ENCODE peak calls at places on chromosomes 3 and 15, in four cellular contexts. One of them, this sample, is unnamed.

GRCh38 chr15:57025264-57025939 is 107.0 kb downstream of the TCF12 start:
- DNase-seq in GM10248: no peak
- DNase-seq in GM20000: no peak
- DNase-seq in HFF-Myc: no peak
- DNase-seq in this sample: no peak

GRCh38 chr3:138914870-138915502 is 32.0 kb downstream of the FOXL2 start:
- DNase-seq in GM10248: no peak
- DNase-seq in GM20000: peak
- DNase-seq in HFF-Myc: no peak
- DNase-seq in this sample: no peak

GRCh38 chr3:51343918-51344687 is 41.0 kb upstream of the MANF start:
- DNase-seq in HFF-Myc: no peak
- DNase-seq in GM20000: no peak
- DNase-seq in GM10248: no peak
- DNase-seq in this sample: no peak

GRCh38 chr15:56824174-56824573 is 90.9 kb upstream of the ZNF280D start:
- DNase-seq in HFF-Myc: no peak
- DNase-seq in GM10248: no peak
- DNase-seq in GM20000: no peak
- DNase-seq in this sample: no peak

GRCh38 chr3:166190360-166190759 is 353.1 kb upstream of the BCHE start:
- DNase-seq in GM20000: no peak
- DNase-seq in HFF-Myc: no peak
- DNase-seq in GM10248: no peak
- DNase-seq in this sample: no peak

GRCh38 chr15:29942144-29942543 is 119.9 kb upstream of the TJP1 start:
- DNase-seq in GM10248: no peak
- DNase-seq in GM20000: no peak
- DNase-seq in HFF-Myc: no peak
- DNase-seq in this sample: no peak

GRCh38 chr3:135178566-135178965 is 383.5 kb downstream of the EPHB1 start:
- DNase-seq in GM20000: no peak
- DNase-seq in GM10248: no peak
- DNase-seq in HFF-Myc: no peak
- DNase-seq in this sample: no peak

GRCh38 chr3:195113074-195113473 is 157.9 kb downstream of the XXYLT1 start:
- DNase-seq in HFF-Myc: no peak
- DNase-seq in GM20000: no peak
- DNase-seq in GM10248: no peak
- DNase-seq in this sample: no peak

GRCh38 chr15:65207280-65207679 is 4.0 kb downstream of the CILP start:
- DNase-seq in HFF-Myc: no peak
- DNase-seq in GM10248: no peak
- DNase-seq in GM20000: no peak
- DNase-seq in this sample: no peak

GRCh38 chr3:133937756-133938601 is 42.3 kb upstream of the RAB6B start:
- DNase-seq in GM20000: no peak
- DNase-seq in HFF-Myc: peak
- DNase-seq in GM10248: no peak
- DNase-seq in this sample: no peak

GRCh38 chr15:85706779-85707518 is 87.8 kb downstream of the KLHL25 start:
- DNase-seq in GM20000: peak
- DNase-seq in GM10248: no peak
- DNase-seq in HFF-Myc: no peak
- DNase-seq in this sample: no peak

GRCh38 chr15:88647362-88648105 is 8.7 kb downstream of the ISG20 start:
- DNase-seq in HFF-Myc: no peak
- DNase-seq in GM10248: no peak
- DNase-seq in GM20000: no peak
- DNase-seq in this sample: no peak

GRCh38 chr15:74781673-74782595 is at the start of gene CSK:
- DNase-seq in GM20000: peak
- DNase-seq in GM10248: peak
- DNase-seq in HFF-Myc: no peak
- DNase-seq in this sample: peak

GRCh38 chr3:58151637-58152036 is 59.1 kb downstream of the DNASE1L3 start:
- DNase-seq in GM20000: no peak
- DNase-seq in HFF-Myc: no peak
- DNase-seq in GM10248: no peak
- DNase-seq in this sample: no peak

GRCh38 chr3:71425491-71426071 is 157.9 kb downstream of the FOXP1 start:
- DNase-seq in GM10248: no peak
- DNase-seq in HFF-Myc: peak
- DNase-seq in GM20000: no peak
- DNase-seq in this sample: no peak

GRCh38 chr15:59528965-59529402 is 82.6 kb upstream of the GCNT3 start:
- DNase-seq in GM20000: peak
- DNase-seq in GM10248: peak
- DNase-seq in HFF-Myc: peak
- DNase-seq in this sample: peak

GRCh38 chr3:54604495-54604894 is 323.4 kb downstream of the LRTM1 start:
- DNase-seq in GM10248: no peak
- DNase-seq in HFF-Myc: no peak
- DNase-seq in GM20000: no peak
- DNase-seq in this sample: no peak

GRCh38 chr15:95018888-95019545 is 787.7 kb downstream of the MCTP2 start:
- DNase-seq in HFF-Myc: no peak
- DNase-seq in GM10248: no peak
- DNase-seq in GM20000: no peak
- DNase-seq in this sample: peak

GRCh38 chr15:98856540-98856907 is 151.1 kb downstream of the PGPEP1L start:
- DNase-seq in HFF-Myc: no peak
- DNase-seq in GM10248: no peak
- DNase-seq in GM20000: no peak
- DNase-seq in this sample: no peak

GRCh38 chr15:99732711-99733267 is 448 bp downstream of the LYSMD4 start:
- DNase-seq in GM20000: peak
- DNase-seq in HFF-Myc: no peak
- DNase-seq in GM10248: peak
- DNase-seq in this sample: no peak

GRCh38 chr15:73632670-73633058 is 525 bp downstream of the NPTN start:
- DNase-seq in GM10248: no peak
- DNase-seq in HFF-Myc: no peak
- DNase-seq in GM20000: no peak
- DNase-seq in this sample: peak

GRCh38 chr15:89496155-89497098 is at the start of gene RHCG:
- DNase-seq in GM20000: peak
- DNase-seq in GM10248: peak
- DNase-seq in HFF-Myc: no peak
- DNase-seq in this sample: peak

GRCh38 chr15:34986326-34987181 is 1.5 kb downstream of the ZNF770 start:
- DNase-seq in GM20000: no peak
- DNase-seq in HFF-Myc: no peak
- DNase-seq in GM10248: no peak
- DNase-seq in this sample: no peak

GRCh38 chr3:100396967-100397366 is 3.9 kb downstream of the TOMM70 start:
- DNase-seq in GM20000: no peak
- DNase-seq in HFF-Myc: no peak
- DNase-seq in GM10248: no peak
- DNase-seq in this sample: no peak

GRCh38 chr3:41601404-41601987 is 360.4 kb downstream of the ULK4 start:
- DNase-seq in GM20000: no peak
- DNase-seq in HFF-Myc: no peak
- DNase-seq in GM10248: no peak
- DNase-seq in this sample: no peak

GRCh38 chr3:99859855-99860254 is 42.2 kb downstream of the CMSS1 start:
- DNase-seq in HFF-Myc: peak
- DNase-seq in GM20000: no peak
- DNase-seq in GM10248: no peak
- DNase-seq in this sample: no peak

GRCh38 chr3:186959029-186959624 is 28.8 kb downstream of the ST6GAL1 start:
- DNase-seq in HFF-Myc: no peak
- DNase-seq in GM10248: peak
- DNase-seq in GM20000: peak
- DNase-seq in this sample: peak
- TF ChIP-seq CTCF in HFF-Myc: no peak
- TF ChIP-seq CTCF in GM10248: no peak
- TF ChIP-seq CTCF in GM20000: no peak
- TF ChIP-seq CTCF in this sample: no peak

DNA sequence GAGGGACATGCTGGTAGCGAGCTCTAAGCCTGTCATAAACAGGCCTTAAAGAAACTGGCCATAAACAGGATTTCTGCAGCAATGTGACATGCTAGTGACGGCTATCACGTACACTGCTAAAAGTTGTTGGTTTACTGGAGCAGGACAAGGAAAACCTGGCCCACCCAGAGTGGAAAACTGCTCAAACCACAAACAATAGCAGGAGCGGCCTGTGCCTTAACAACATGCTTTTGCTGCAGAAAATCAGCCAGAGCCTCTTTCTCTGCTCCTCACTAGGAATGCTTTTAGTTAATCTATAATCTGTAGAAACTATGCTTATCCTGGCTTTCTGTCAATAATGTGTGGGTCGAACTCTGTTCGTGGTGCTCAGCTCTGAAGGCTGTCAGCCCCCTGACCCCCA is 202.9 kb upstream of the UBE3A start:
- DNase-seq in GM20000: no peak
- DNase-seq in HFF-Myc: no peak
- DNase-seq in GM10248: no peak
- DNase-seq in this sample: no peak
- TF ChIP-seq CTCF in GM20000: no peak
- TF ChIP-seq CTCF in HFF-Myc: no peak
- TF ChIP-seq CTCF in GM10248: no peak
- TF ChIP-seq CTCF in this sample: no peak

GRCh38 chr15:36232491-36232890 is 346.9 kb upstream of the CDIN1 start:
- DNase-seq in HFF-Myc: no peak
- DNase-seq in GM20000: no peak
- DNase-seq in GM10248: no peak
- DNase-seq in this sample: no peak

GRCh38 chr15:36239509-36239908 is 339.9 kb upstream of the CDIN1 start:
- DNase-seq in GM10248: no peak
- DNase-seq in HFF-Myc: no peak
- DNase-seq in GM20000: no peak
- DNase-seq in this sample: no peak

GRCh38 chr15:36230741-36231140 is 348.7 kb upstream of the CDIN1 start:
- DNase-seq in HFF-Myc: no peak
- DNase-seq in GM20000: no peak
- DNase-seq in GM10248: no peak
- DNase-seq in this sample: no peak

GRCh38 chr15:36235173-36235572 is 344.3 kb upstream of the CDIN1 start:
- DNase-seq in GM10248: no peak
- DNase-seq in HFF-Myc: no peak
- DNase-seq in GM20000: no peak
- DNase-seq in this sample: no peak

DNA sequence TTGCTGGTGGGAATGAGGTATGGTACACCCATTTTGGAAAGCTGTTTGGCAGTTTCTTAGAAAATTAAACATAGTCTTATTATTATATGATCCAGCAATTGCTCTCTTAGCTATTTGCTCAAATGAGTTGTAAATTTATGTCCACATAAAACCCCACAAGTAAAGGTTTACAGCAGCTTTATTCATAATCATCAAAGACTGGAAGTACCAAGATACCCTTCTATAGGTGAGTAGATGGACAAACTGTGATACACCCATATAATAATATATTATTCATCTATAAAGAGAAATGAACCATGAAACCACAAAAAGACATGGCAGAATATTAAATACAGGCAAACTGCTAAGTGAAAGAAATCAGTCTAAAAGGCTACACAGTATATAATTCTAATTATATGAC is 344.7 kb upstream of the CDIN1 start:
- DNase-seq in GM10248: no peak
- DNase-seq in GM20000: no peak
- DNase-seq in HFF-Myc: no peak
- DNase-seq in this sample: no peak
- TF ChIP-seq CTCF in GM10248: no peak
- TF ChIP-seq CTCF in GM20000: no peak
- TF ChIP-seq CTCF in HFF-Myc: no peak
- TF ChIP-seq CTCF in this sample: no peak

GRCh38 chr15:78301326-78301725 is 1.9 kb upstream of the SKIC8 start:
- DNase-seq in GM20000: peak
- DNase-seq in HFF-Myc: no peak
- DNase-seq in GM10248: no peak
- DNase-seq in this sample: no peak
- TF ChIP-seq CTCF in GM20000: no peak
- TF ChIP-seq CTCF in HFF-Myc: no peak
- TF ChIP-seq CTCF in GM10248: no peak
- TF ChIP-seq CTCF in this sample: no peak

DNA sequence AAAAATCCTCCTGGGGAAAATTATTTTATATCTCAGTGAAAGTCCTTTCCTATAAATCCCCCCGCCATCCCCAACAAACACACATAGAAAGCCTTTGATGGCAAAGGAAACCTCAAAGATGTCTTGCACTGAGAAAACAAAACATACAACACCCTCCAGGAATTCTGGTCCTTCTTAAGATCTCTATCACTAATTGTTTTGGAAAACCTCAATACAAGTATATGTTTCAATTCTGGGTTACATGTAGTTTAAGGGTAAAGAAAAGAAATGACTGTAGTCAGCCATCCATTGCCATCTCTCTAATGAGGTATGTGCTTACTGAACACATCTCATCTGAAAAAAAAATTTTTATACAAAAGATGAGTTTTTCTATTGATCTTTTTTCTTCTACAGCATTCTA is 97.3 kb downstream of the FSIP1 start:
- DNase-seq in HFF-Myc: no peak
- DNase-seq in GM10248: no peak
- DNase-seq in GM20000: no peak
- DNase-seq in this sample: no peak
- TF ChIP-seq CTCF in HFF-Myc: no peak
- TF ChIP-seq CTCF in GM10248: no peak
- TF ChIP-seq CTCF in GM20000: no peak
- TF ChIP-seq CTCF in this sample: no peak

DNA sequence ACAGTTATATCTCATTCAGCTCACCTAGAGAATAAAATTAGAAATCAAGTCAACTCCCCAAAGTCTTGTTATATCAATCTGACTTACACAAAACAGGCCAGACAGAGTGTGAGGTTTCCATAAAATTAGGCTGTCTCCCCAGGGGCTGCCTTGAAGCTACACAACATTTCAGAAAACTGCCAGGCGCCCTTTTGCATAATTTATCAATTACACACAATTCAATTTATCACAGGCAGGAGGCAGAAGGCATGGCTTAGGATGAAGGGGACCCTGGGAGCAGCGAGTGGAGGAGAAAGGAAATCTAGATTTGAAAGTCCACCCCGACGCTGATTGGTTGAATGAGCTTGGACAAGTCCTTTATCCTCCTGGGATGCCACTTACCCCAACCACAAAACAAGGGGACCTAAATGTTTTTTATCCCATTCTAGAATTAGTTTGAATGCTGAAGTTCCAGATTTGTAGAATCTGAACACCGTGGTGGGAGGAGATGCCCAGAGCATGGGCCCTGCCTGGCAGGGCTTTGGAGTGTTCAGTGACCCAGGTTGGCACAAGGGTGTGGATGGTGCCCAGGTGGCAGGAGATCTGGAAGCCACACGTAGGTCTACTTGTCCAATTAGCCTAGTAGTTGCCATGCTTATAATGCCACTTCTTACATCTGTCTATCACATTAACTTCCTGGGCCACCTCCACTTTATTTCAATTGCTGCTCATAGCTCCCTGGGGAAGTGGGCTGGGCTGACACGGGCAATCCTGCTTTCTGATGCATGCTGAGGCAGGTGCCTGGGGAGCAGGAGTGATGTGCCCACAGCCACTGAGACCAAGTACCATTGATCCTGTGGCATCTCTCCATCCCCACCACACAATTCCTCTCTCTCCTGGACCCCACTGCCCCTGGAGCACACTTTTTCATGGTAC is 119.8 kb upstream of the TLE3 start:
- DNase-seq in HFF-Myc: no peak
- DNase-seq in GM20000: no peak
- DNase-seq in GM10248: no peak
- DNase-seq in this sample: no peak
- TF ChIP-seq CTCF in HFF-Myc: no peak
- TF ChIP-seq CTCF in GM20000: no peak
- TF ChIP-seq CTCF in GM10248: no peak
- TF ChIP-seq CTCF in this sample: no peak

GRCh38 chr3:45793482-45794176 is 2.7 kb downstream of the SLC6A20 start:
- DNase-seq in GM10248: no peak
- DNase-seq in GM20000: no peak
- DNase-seq in HFF-Myc: no peak
- DNase-seq in this sample: no peak
- TF ChIP-seq CTCF in GM10248: no peak
- TF ChIP-seq CTCF in GM20000: no peak
- TF ChIP-seq CTCF in HFF-Myc: no peak
- TF ChIP-seq CTCF in this sample: no peak